ENCODE peak calls at places on chromosomes 2 and 18, in four cellular contexts. P is activated T-cell treated with anti-CD3 and anti-CD28 coated beads for 1 hour, D is Caki2, A is NCI-H460. K is an unnamed sample.

GRCh38 chr2:157058161-157058560 is 199.3 kb upstream of the GALNT5 start:
- DNase-seq in P (no peak), D (no peak), A (no peak), K (no peak)

GRCh38 chr2:166285215-166285614 is 90.5 kb downstream of the SCN9A start:
- DNase-seq in P (no peak), D (no peak), A (no peak), K (no peak)

GRCh38 chr2:96498023-96498431 is 7.1 kb downstream of the NEURL3 start:
- DNase-seq in P (no peak), D (no peak), A (no peak), K (no peak)

GRCh38 chr2:144374163-144374661 is 145.7 kb downstream of the ZEB2 start:
- DNase-seq in P (no peak), D (no peak), A (peak), K (no peak)

GRCh38 chr2:160271166-160272086 is 71.4 kb upstream of the ITGB6 start:
- DNase-seq in P (no peak), D (peak), A (no peak), K (no peak)

GRCh38 chr2:44731505-44731904 is 210.0 kb upstream of the SIX3 start:
- DNase-seq in P (no peak), D (no peak), A (no peak), K (no peak)

GRCh38 chr2:20868377-20868776 is 45.5 kb upstream of the LDAH start:
- DNase-seq in P (peak), D (no peak), A (no peak), K (no peak)

GRCh38 chr18:23058746-23059440 is 76.4 kb upstream of the CABLES1 start:
- DNase-seq in P (no peak), D (no peak), A (no peak), K (no peak)

K was measured in COLO829.